ENCODE peak calls at places on chromosome 13, in five cellular contexts. Z, Q, C, R and V are unnamed samples.

GRCh38 chr13:105436946-105437345 is 1098.5 kb downstream of the EFNB2 start:
- DNase-seq in Z (no peak), Q (no peak), C (no peak), R (no peak), V (no peak)

GRCh38 chr13:44903596-44903995 is 85.7 kb downstream of the NUFIP1 start:
- DNase-seq in Z (peak; percentile 50), Q (no peak), C (no peak), R (peak; percentile 96), V (no peak)

GRCh38 chr13:102650444-102650843 is 44.4 kb downstream of the METTL21C start:
- DNase-seq in Z (no peak), Q (no peak), C (no peak), R (no peak), V (no peak)

GRCh38 chr13:100875392-100876043 is 200.9 kb upstream of the TMTC4 start:
- DNase-seq in Z (no peak), Q (no peak), C (no peak), R (no peak), V (peak; percentile 23)

GRCh38 chr13:75372923-75373841 is 108.8 kb downstream of the TBC1D4 start:
- DNase-seq in Z (no peak), Q (no peak), C (no peak), R (no peak), V (no peak)

GRCh38 chr13:72565893-72566292 is 161.5 kb downstream of the MZT1 start:
- DNase-seq in Z (no peak), Q (no peak), C (no peak), R (no peak), V (no peak)

GRCh38 chr13:74767031-74767430 is 632.8 kb upstream of the KLF12 start:
- DNase-seq in Z (no peak), Q (no peak), C (no peak), R (no peak), V (no peak)

GRCh38 chr13:80161896-80162295 is 179.0 kb downstream of the SPRY2 start:
- DNase-seq in Z (no peak), Q (no peak), C (no peak), R (no peak), V (no peak)

GRCh38 chr13:48400820-48401219 is 12.1 kb downstream of the LPAR6 start:
- DNase-seq in Z (no peak), Q (no peak), C (no peak), R (no peak), V (no peak)

GRCh38 chr13:91216928-91217700 is 130.4 kb upstream of the MIR17HG start:
- DNase-seq in Z (no peak), Q (no peak), C (no peak), R (no peak), V (no peak)

GRCh38 chr13:47545630-47546029 is 455.4 kb downstream of the SUCLA2 start:
- DNase-seq in Z (no peak), Q (no peak), C (no peak), R (no peak), V (no peak)

GRCh38 chr13:78520425-78520824 is 82.9 kb downstream of the POU4F1 start:
- DNase-seq in Z (no peak), Q (no peak), C (no peak), R (no peak), V (no peak)

GRCh38 chr13:95156208-95156607 is 145.0 kb downstream of the ABCC4 start:
- DNase-seq in Z (no peak), Q (no peak), C (no peak), R (no peak), V (no peak)

GRCh38 chr13:109241160-109241559 is 545.2 kb downstream of the IRS2 start:
- DNase-seq in Z (no peak), Q (no peak), C (no peak), R (no peak), V (no peak)

GRCh38 chr13:33199282-33199850 is 86.2 kb downstream of the STARD13 start:
- DNase-seq in Z (no peak), Q (no peak), C (no peak), R (no peak), V (no peak)

GRCh38 chr13:48828962-48829405 is 146.7 kb upstream of the FNDC3A start:
- DNase-seq in Z (no peak), Q (peak; percentile 5), C (no peak), R (no peak), V (no peak)

GRCh38 chr13:35144496-35144895 is 202.4 kb downstream of the NBEA start:
- DNase-seq in Z (no peak), Q (no peak), C (no peak), R (no peak), V (no peak)

DNA sequence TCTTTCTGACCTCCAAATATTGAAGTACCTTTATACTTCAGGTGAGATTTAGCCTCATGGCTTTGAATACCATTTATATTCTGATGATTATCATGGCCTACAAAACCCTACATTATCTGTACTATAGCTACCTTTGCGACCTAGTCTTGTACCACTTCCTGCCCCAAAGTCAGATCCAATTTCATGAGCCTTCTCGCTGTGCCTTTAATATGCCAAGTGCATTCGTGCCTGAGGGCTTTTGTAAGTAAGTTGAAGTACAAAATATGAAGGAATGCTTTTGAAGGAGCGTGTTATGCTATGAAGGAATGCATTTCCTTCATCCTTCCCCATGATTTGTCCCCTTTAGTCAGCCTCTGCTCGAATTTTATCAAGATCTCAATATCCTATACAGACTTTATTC is 9.3 kb upstream of the RASL11A start:
- DNase-seq in Z (no peak), Q (no peak), C (no peak), R (no peak), V (no peak)
- H3K36me3 ChIP-seq in Z (no peaks in the 10 kb centered on the region), Q (peaks cover 21% of the 10 kb centered on the region), C (peaks cover 31% of the 10 kb centered on the region), R (peaks cover 48% of the 10 kb centered on the region), V (peaks cover 8% of the 10 kb centered on the region)

GRCh38 chr13:19658831-19659230 is 25.4 kb downstream of the MPHOSPH8 start:
- DNase-seq in Z (no peak), Q (no peak), C (no peak), R (no peak), V (no peak)
- H3K36me3 ChIP-seq in Z (no peaks in the 10 kb centered on the region), Q (peaks cover 36% of the 10 kb centered on the region), C (peaks cover 54% of the 10 kb centered on the region), R (peaks cover 64% of the 10 kb centered on the region), V (peaks cover 15% of the 10 kb centered on the region)

DNA sequence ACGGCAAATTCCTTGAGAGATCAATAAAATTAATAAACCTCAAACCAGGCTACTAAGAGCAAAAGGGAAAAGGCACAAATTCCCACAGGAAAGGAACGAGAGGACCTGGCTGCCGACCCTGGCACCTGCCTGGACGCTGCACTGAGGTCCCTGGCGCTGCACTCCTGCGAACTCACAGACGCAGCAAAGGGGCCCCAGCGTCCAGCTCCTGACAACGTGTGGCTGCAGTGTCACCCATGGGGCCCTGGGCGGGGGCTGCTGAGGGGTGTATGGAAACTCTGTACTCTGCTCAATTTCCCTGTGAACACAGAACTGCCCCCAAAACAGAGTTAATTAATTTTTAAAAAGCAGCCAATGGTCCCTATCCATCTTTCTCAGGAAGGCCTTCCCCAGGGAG is 61.3 kb upstream of the C13orf46 start:
- DNase-seq in Z (no peak), Q (no peak), C (no peak), R (no peak), V (no peak)
- H3K36me3 ChIP-seq in Z (no peaks in the 10 kb centered on the region), Q (peaks cover 56% of the 10 kb centered on the region), C (peaks cover 75% of the 10 kb centered on the region), R (no peaks in the 10 kb centered on the region), V (peaks cover 13% of the 10 kb centered on the region)

DNA sequence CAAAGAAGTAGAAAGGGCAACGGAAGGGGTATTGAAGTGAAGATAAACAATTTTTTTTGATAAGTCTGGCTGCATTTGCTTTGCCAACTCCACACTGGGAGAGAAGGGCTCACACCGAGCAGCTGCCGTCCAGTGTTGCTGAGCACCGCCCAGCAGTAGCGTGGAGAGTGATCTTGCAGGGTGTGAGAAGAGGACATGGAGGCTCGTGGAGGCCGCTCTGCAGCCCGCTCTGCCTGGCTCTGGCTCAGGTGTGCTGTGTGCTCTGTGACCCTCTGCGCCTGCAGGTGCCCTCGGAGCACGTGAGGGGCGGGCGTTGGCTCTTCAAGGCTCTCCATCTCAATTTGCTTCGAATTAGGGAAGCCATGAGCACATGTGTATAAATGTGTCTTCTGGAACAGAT is 35.9 kb upstream of the TEX29 start:
- DNase-seq in Z (no peak), Q (no peak), C (no peak), R (no peak), V (no peak)
- H3K36me3 ChIP-seq in Z (no peaks in the 10 kb centered on the region), Q (peaks cover 59% of the 10 kb centered on the region), C (peaks cover 92% of the 10 kb centered on the region), R (peaks cover 81% of the 10 kb centered on the region), V (peaks cover 45% of the 10 kb centered on the region)

GRCh38 chr13:114007566-114007965 is 33.7 kb upstream of the C13orf46 start:
- DNase-seq in Z (no peak), Q (no peak), C (no peak), R (peak; percentile 44), V (no peak)

GRCh38 chr13:114002009-114002544 is 28.2 kb upstream of the C13orf46 start:
- DNase-seq in Z (no peak), Q (no peak), C (no peak), R (no peak), V (no peak)

GRCh38 chr13:114002771-114003321 is 29.0 kb upstream of the C13orf46 start:
- DNase-seq in Z (no peak), Q (no peak), C (no peak), R (no peak), V (no peak)

GRCh38 chr13:114004416-114005205 is 30.7 kb upstream of the C13orf46 start:
- DNase-seq in Z (peak; percentile 34), Q (no peak), C (no peak), R (peak; percentile 67), V (no peak)

GRCh38 chr13:114005206-114005720 is 31.4 kb upstream of the C13orf46 start:
- DNase-seq in Z (no peak), Q (no peak), C (no peak), R (no peak), V (no peak)
- H3K36me3 ChIP-seq in Z (no peaks in the 10 kb centered on the region), Q (peaks cover 44% of the 10 kb centered on the region), C (peaks cover 61% of the 10 kb centered on the region), R (peaks cover 57% of the 10 kb centered on the region), V (peaks cover 17% of the 10 kb centered on the region)

DNA sequence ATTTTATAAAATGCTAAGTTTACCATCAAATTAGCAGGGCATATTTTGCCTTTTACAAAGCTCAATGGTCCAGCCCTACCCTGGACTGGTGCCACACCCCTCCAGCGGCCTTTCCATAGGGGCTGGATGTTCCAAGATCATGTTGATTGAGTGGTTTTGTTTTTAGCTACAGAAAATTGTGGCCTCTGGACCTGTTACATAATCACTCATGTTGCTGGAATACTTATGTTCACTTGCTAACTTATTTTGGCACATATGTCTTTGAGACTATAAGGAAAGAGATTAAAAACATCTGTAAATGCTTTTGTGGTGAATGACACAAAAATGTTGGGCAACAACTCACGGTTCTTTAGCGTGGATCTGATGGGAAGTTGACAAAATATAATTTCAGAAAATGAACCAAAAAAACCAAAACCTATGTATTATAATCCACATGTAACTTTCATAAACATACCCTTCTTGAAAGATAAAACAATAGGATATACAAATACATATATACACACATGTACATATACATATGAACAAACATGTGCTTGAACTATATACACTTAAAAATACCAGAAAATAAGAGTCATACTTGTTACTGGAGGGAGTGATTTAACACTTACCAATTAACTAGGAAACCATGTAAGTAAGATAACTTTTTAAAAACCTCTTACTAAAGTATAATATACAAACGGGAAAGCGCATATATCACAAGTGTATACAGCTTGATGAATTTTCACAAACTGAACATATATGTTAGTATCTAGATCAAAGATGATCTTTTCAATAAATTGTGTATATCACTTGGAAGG is 46.6 kb upstream of the SLC15A1 start:
- DNase-seq in Z (no peak), Q (no peak), C (no peak), R (no peak), V (no peak)
- H3K36me3 ChIP-seq in Z (no peaks in the 10 kb centered on the region), Q (peaks cover 68% of the 10 kb centered on the region), C (peaks cover 67% of the 10 kb centered on the region), R (peaks cover 82% of the 10 kb centered on the region), V (no peaks in the 10 kb centered on the region)

GRCh38 chr13:42225051-42225450 is 46.9 kb upstream of the AKAP11 start:
- DNase-seq in Z (no peak), Q (no peak), C (no peak), R (no peak), V (no peak)
- H3K36me3 ChIP-seq in Z (no peaks in the 10 kb centered on the region), Q (peaks cover 3% of the 10 kb centered on the region), C (peaks cover 33% of the 10 kb centered on the region), R (peaks cover 61% of the 10 kb centered on the region), V (peaks cover 2% of the 10 kb centered on the region)

GRCh38 chr13:76773695-76774094 is 112.5 kb downstream of the KCTD12 start:
- DNase-seq in Z (no peak), Q (no peak), C (no peak), R (no peak), V (no peak)
- H3K36me3 ChIP-seq in Z (no peaks in the 10 kb centered on the region), Q (no peaks in the 10 kb centered on the region), C (no peaks in the 10 kb centered on the region), R (no peaks in the 10 kb centered on the region), V (no peaks in the 10 kb centered on the region)